ENCODE peak calls at places on chromosomes 6 and 20, in five cellular contexts. R is neural progenitor cell; S is PC-9; T is CD8-positive, alpha-beta T cell; K is upper lobe of left lung. V is an unnamed sample.

GRCh38 chr6:13286185-13286584 is 42.2 kb downstream of the TBC1D7 start:
- DNase-seq in R (no peak), S (no peak), T (no peak), K (peak; percentile 55), V (no peak)

GRCh38 chr6:45423901-45424627 is 46.3 kb upstream of the SUPT3H start:
- DNase-seq in R (peak; percentile 65), S (no peak), T (no peak), K (peak; percentile 56), V (no peak)

GRCh38 chr6:168525926-168526630 is 85.1 kb downstream of the SMOC2 start:
- DNase-seq in R (no peak), S (no peak), T (no peak), K (no peak), V (no peak)

GRCh38 chr6:42050897-42051653 is 751 bp downstream of the TAF8 start:
- DNase-seq in R (no peak), S (no peak), T (no peak), K (no peak), V (no peak)

GRCh38 chr20:44020406-44021148 is 105.9 kb downstream of the TOX2 start:
- DNase-seq in R (no peak), S (no peak), T (no peak), K (no peak), V (no peak)

GRCh38 chr20:54025166-54025835 is 45.1 kb downstream of the BCAS1 start:
- DNase-seq in R (no peak), S (no peak), T (no peak), K (no peak), V (no peak)

GRCh38 chr6:20408851-20409250 is 7.2 kb downstream of the E2F3 start:
- DNase-seq in R (no peak), S (no peak), T (no peak), K (no peak), V (no peak)

GRCh38 chr6:167044696-167045095 is 45.5 kb downstream of the CEP43 start:
- DNase-seq in R (no peak), S (no peak), T (no peak), K (no peak), V (no peak)

GRCh38 chr20:36861875-36862801 is 13.8 kb upstream of the TLDC2 start:
- DNase-seq in R (peak; percentile 55), S (peak; percentile 38), T (no peak), K (peak; percentile 74), V (no peak)

GRCh38 chr6:157143171-157143884 is 180.0 kb downstream of the TMEM242 start:
- DNase-seq in R (peak; percentile 41), S (no peak), T (peak; percentile 27), K (no peak), V (no peak)

GRCh38 chr20:46953596-46953995 is 59.0 kb downstream of the EYA2 start:
- DNase-seq in R (no peak), S (no peak), T (no peak), K (no peak), V (no peak)

GRCh38 chr20:39090881-39091280 is 128.7 kb downstream of the DHX35 start:
- DNase-seq in R (peak; percentile 76), S (no peak), T (no peak), K (no peak), V (no peak)

GRCh38 chr6:32176476-32177181 is 745 bp upstream of the AGPAT1 start:
- DNase-seq in R (no peak), S (peak; percentile 77), T (no peak), K (no peak), V (no peak)

GRCh38 chr6:136586295-136586694 is 36.1 kb upstream of the MAP7 start:
- DNase-seq in R (no peak), S (no peak), T (no peak), K (no peak), V (no peak)

GRCh38 chr20:57501461-57502330 is 23.2 kb downstream of the CTCFL start:
- DNase-seq in R (peak; percentile 41), S (peak; percentile 62), T (no peak), K (no peak), V (no peak)

GRCh38 chr6:139124887-139125672 is 9.8 kb upstream of the HECA start:
- DNase-seq in R (peak; percentile 65), S (no peak), T (peak; percentile 72), K (peak; percentile 80), V (peak; percentile 39)

DNA sequence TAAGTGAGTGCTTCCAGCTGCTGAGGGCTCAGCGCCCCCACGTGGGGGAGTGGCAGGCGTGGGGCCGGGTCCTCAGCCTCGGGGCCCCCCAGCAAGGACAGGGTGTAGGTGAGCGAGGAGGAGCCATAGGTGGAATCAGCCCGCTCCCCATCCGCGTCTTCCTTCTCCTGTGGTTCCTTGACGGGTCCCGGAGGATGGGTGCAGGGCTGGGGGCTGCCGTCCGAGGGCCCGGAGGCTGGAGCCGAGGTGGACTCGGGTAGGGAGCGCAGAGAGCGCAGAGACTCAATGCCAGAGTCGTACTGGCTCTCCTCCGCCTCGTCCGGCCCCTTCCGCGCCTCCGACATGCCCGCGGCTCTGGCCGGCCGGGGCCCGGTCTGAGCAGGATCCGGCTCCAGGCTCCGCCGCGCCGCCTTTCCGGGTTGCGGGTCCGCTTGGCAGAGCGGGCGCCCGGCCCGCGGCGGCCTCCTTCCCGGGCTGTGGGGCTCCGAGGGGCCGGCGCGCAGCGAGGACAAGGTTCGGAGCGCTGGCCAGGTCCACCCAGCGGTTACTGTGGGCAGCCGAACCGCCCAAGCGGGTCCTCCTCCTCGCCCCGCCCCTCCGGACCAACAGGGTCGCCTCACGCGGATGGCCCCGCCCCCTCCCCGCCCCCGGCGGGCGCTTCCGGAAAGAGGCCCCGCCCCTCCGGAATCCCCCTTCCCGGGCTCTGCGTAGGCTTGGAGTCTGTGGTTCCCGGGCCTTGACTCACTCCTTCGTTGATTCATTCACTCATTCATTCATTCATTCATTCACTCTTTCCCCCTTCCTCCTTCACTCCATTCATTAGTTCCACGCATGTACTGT is at the start of gene NFKBIE:
- DNase-seq in R (peak; percentile 96), S (peak; percentile 63), T (peak; percentile 94), K (peak; percentile 97), V (peak; percentile 99)
- TF ChIP-seq CTCF in R (peak; percentile 40), S (peak; percentile 39), T (peak; percentile 44), K (no peak), V (peak; percentile 52)

GRCh38 chr20:20679306-20679705 is 33.1 kb downstream of the RALGAPA2 start:
- DNase-seq in R (no peak), S (no peak), T (no peak), K (no peak), V (no peak)
- TF ChIP-seq CTCF in R (no peak), S (no peak), T (no peak), K (no peak), V (no peak)

GRCh38 chr20:34311118-34312023 is 8.2 kb upstream of the AHCY start:
- DNase-seq in R (peak; percentile 83), S (no peak), T (no peak), K (no peak), V (peak; percentile 58)
- TF ChIP-seq CTCF in R (peak; percentile 30), S (no peak), T (no peak), K (no peak), V (peak; percentile 27)

DNA sequence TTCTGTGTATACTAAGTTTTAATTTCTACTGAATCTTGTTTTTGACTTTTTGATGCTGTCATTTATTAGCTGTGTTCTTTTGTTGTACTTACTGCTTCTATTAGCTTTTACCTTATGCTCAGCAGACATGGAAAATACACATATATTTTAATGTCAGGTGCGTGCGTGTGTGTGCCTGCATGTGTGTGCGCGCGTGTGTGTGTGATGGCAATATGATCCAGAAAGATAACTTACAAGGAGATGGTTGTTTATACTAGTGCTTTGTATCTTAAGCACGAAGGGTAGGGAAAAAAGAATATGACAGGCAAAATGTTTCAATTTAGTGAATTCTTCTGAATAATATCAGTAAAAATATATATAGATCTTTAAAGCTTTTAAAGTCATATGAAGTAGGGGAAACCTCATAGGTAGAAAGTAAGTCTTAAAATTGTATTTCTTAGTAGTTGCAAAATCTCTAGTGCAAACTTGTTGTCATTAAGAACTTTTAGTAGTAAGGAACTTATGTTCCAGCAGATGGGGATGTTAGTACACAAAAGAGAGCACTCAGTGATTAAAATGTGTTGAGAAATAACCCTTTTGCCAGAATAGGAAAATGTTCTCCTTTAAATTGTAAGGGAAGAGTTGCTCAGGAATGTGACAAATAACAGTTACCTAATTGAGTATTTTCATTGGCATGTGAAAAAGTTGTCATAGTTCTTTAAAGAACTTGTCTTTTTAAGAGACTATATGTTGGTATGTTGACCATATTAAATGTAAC is 13.2 kb downstream of the QKI start:
- DNase-seq in R (peak; percentile 57), S (peak; percentile 44), T (no peak), K (no peak), V (no peak)
- TF ChIP-seq CTCF in R (peak; percentile 56), S (peak; percentile 56), T (no peak), K (peak; percentile 17), V (no peak)

V was measured in Calu3.